ENCODE peak calls at places on chromosome 13, in four cellular contexts. U is IMR-90, M is mesendoderm, F is H1. T is an unnamed sample.

GRCh38 chr13:51728972-51729371 is 75.0 kb downstream of the DHRS12 start:
- DNase-seq in M (no peak), F (no peak), U (peak), T (no peak)

GRCh38 chr13:107374038-107374437 is 806.1 kb upstream of the ARGLU1 start:
- DNase-seq in F (no peak), U (peak), M (no peak), T (no peak)

GRCh38 chr13:37526710-37527446 is 71.7 kb downstream of the POSTN start:
- DNase-seq in M (no peak), U (no peak), F (no peak), T (no peak)

GRCh38 chr13:31638577-31638976 is 100.7 kb upstream of the RXFP2 start:
- DNase-seq in F (no peak), U (peak), M (no peak), T (no peak)

GRCh38 chr13:46181799-46182490 is at the start of gene LCP1:
- DNase-seq in U (no peak), M (peak), F (no peak), T (no peak)

GRCh38 chr13:81223784-81224501 is 883.0 kb upstream of the SPRY2 start:
- DNase-seq in F (no peak), U (no peak), M (no peak), T (no peak)

GRCh38 chr13:32650705-32651311 is 64.6 kb downstream of the PDS5B start:
- DNase-seq in F (no peak), U (peak), M (peak), T (peak)

GRCh38 chr13:92436927-92437326 is 789.7 kb upstream of the GPC6 start:
- DNase-seq in U (no peak), M (peak), F (no peak), T (no peak)

GRCh38 chr13:46679369-46680180 is 117.4 kb downstream of the ESD start:
- DNase-seq in U (peak), F (no peak), M (no peak), T (no peak)

GRCh38 chr13:29583073-29583785 is 12.3 kb downstream of the SLC7A1 start:
- DNase-seq in M (peak), F (no peak), U (peak), T (no peak)

GRCh38 chr13:99991013-99991805 is 9.6 kb downstream of the ZIC2 start:
- DNase-seq in U (no peak), F (peak), M (peak), T (peak)

GRCh38 chr13:97302611-97303010 is 80.5 kb downstream of the MBNL2 start:
- DNase-seq in F (no peak), U (no peak), M (no peak), T (no peak)

GRCh38 chr13:28449826-28450773 is 44.8 kb downstream of the FLT1 start:
- DNase-seq in U (no peak), M (peak), F (no peak), T (no peak)

GRCh38 chr13:83327091-83327490 is 555.2 kb downstream of the SLITRK1 start:
- DNase-seq in U (no peak), F (no peak), M (no peak), T (no peak)

GRCh38 chr13:32170841-32171240 is 139.3 kb downstream of the FRY start:
- DNase-seq in F (no peak), M (no peak), U (no peak), T (no peak)

GRCh38 chr13:66367356-66367755 is 862.8 kb downstream of the PCDH9 start:
- DNase-seq in U (peak), F (no peak), M (no peak), T (no peak)

GRCh38 chr13:85261757-85262346 is 537.4 kb downstream of the SLITRK6 start:
- DNase-seq in M (no peak), U (peak), F (no peak), T (no peak)

GRCh38 chr13:27355894-27356293 is 68.5 kb upstream of the GTF3A start:
- DNase-seq in U (no peak), F (no peak), M (no peak), T (peak)

GRCh38 chr13:105821337-105821736 is 714.1 kb downstream of the EFNB2 start:
- DNase-seq in F (no peak), M (no peak), U (no peak), T (no peak)

GRCh38 chr13:79451500-79451962 is 29.4 kb upstream of the NDFIP2 start:
- DNase-seq in U (peak), M (peak), F (no peak), T (peak)

GRCh38 chr13:50119593-50119992 is 104.3 kb downstream of the KCNRG start:
- DNase-seq in M (no peak), F (no peak), U (peak), T (no peak)

GRCh38 chr13:21894091-21894490 is 223.2 kb downstream of the FGF9 start:
- DNase-seq in M (no peak), F (no peak), U (no peak), T (no peak)

GRCh38 chr13:112974676-112975075 is 5.7 kb downstream of the MCF2L start:
- DNase-seq in M (no peak), U (no peak), F (no peak), T (no peak)

GRCh38 chr13:28678809-28679208 is 19.9 kb downstream of the POMP start:
- DNase-seq in U (no peak), F (no peak), M (no peak), T (no peak)

GRCh38 chr13:112077729-112078128 is 10.8 kb downstream of the SOX1 start:
- DNase-seq in F (no peak), U (no peak), M (no peak), T (no peak)

GRCh38 chr13:36965767-36966166 is 33.4 kb downstream of the ALG5 start:
- DNase-seq in U (peak), F (no peak), M (peak), T (no peak)

GRCh38 chr13:48054601-48055000 is 17.1 kb downstream of the NUDT15 start:
- DNase-seq in M (peak), F (no peak), U (no peak), T (no peak)

GRCh38 chr13:90846956-90847355 is 500.5 kb upstream of the MIR17HG start:
- DNase-seq in M (no peak), F (no peak), U (no peak), T (no peak)

GRCh38 chr13:104553156-104553555 is 1486.9 kb upstream of the SLC10A2 start:
- DNase-seq in M (no peak), U (peak), F (no peak), T (no peak)

GRCh38 chr13:45243072-45243471 is 42.2 kb upstream of the KCTD4 start:
- DNase-seq in U (no peak), F (no peak), M (no peak), T (no peak)

GRCh38 chr13:63288576-63288975 is 1872.9 kb upstream of the PCDH20 start:
- DNase-seq in F (no peak), M (no peak), U (peak), T (no peak)

GRCh38 chr13:74869846-74870245 is 612.1 kb downstream of the TBC1D4 start:
- DNase-seq in M (no peak), U (no peak), F (no peak), T (no peak)

GRCh38 chr13:50365300-50365682 is 350.0 kb downstream of the KCNRG start:
- DNase-seq in F (no peak), U (no peak), M (no peak), T (no peak)

GRCh38 chr13:45178349-45179142 is 22.3 kb downstream of the KCTD4 start:
- DNase-seq in M (no peak), U (peak), F (no peak), T (no peak)

GRCh38 chr13:33575378-33575777 is 242.6 kb upstream of the RFC3 start:
- DNase-seq in F (no peak), U (no peak), M (no peak), T (no peak)

GRCh38 chr13:52738719-52739467 is 727 bp downstream of the CNMD start:
- DNase-seq in U (no peak), M (peak), F (peak), T (peak)

GRCh38 chr13:34926513-34926912 is 15.6 kb upstream of the NBEA start:
- DNase-seq in F (no peak), M (peak), U (peak), T (no peak)

GRCh38 chr13:98921786-98922185 is 56.1 kb downstream of the DOCK9 start:
- DNase-seq in F (no peak), U (no peak), M (no peak), T (no peak)
- H2AK5ac ChIP-seq in F (peak), U (no peak), M (no peak), T (no peak)

GRCh38 chr13:23946900-23947299 is 49.6 kb upstream of the C1QTNF9B start:
- DNase-seq in F (no peak), M (no peak), U (no peak), T (no peak)
- H4K5ac ChIP-seq in F (no peak), M (no peak), U (no peak), T (no peak)

GRCh38 chr13:98576963-98577822 is at the start of gene STK24:
- DNase-seq in U (peak), F (peak), M (peak), T (peak)
- H2BK15ac ChIP-seq in U (peak), F (no peak), M (no peak), T (no peak)

GRCh38 chr13:114259974-114260373 is 21.4 kb upstream of the UPF3A start:
- DNase-seq in U (no peak), F (no peak), M (no peak), T (no peak)
- H2AK5ac ChIP-seq in U (no peak), F (no peak), M (no peak), T (no peak)